ENCODE peak calls at places on chromosome 3, in six cellular contexts. L is left colon, B is LoVo, G is HFFc6, X is keratinocyte, C is T-helper 2 cell. A is an unnamed sample.

GRCh38 chr3:42659451-42660130 is 6.1 kb downstream of the ZBTB47 start:
- DNase-seq in L (no peak), B (no peak), G (no peak), X (no peak), C (no peak), A (no peak)

GRCh38 chr3:52237659-52238172 is 1.2 kb downstream of the TWF2 start:
- DNase-seq in L (peak; percentile 82), B (peak; percentile 59), G (peak; percentile 89), X (no peak), C (no peak), A (no peak)

GRCh38 chr3:17473761-17474160 is 268.7 kb downstream of the TBC1D5 start:
- DNase-seq in L (no peak), B (no peak), G (no peak), X (no peak), C (no peak), A (no peak)

GRCh38 chr3:14351617-14352001 is 50.8 kb upstream of the SLC6A6 start:
- DNase-seq in L (no peak), B (no peak), G (no peak), X (no peak), C (no peak), A (no peak)

GRCh38 chr3:16404349-16404895 is 109.1 kb downstream of the RFTN1 start:
- DNase-seq in L (no peak), B (no peak), G (no peak), X (no peak), C (peak; percentile 22), A (no peak)

GRCh38 chr3:47542614-47543173 is 29.2 kb upstream of the ELP6 start:
- DNase-seq in L (peak; percentile 50), B (no peak), G (no peak), X (no peak), C (no peak), A (peak; percentile 13)

GRCh38 chr3:101809178-101810022 is 30.4 kb downstream of the NXPE3 start:
- DNase-seq in L (no peak), B (peak; percentile 62), G (peak; percentile 49), X (no peak), C (peak; percentile 57), A (peak; percentile 72)

GRCh38 chr3:58120075-58120812 is 90.5 kb downstream of the DNASE1L3 start:
- DNase-seq in L (no peak), B (no peak), G (no peak), X (no peak), C (no peak), A (no peak)

GRCh38 chr3:119301001-119301400 is 6.8 kb downstream of the ARHGAP31 start:
- DNase-seq in L (no peak), B (no peak), G (no peak), X (no peak), C (no peak), A (no peak)

GRCh38 chr3:23829242-23829934 is 23.6 kb downstream of the UBE2E1 start:
- DNase-seq in L (no peak), B (no peak), G (no peak), X (no peak), C (no peak), A (no peak)

GRCh38 chr3:169169340-169169963 is 494.1 kb downstream of the MECOM start:
- DNase-seq in L (no peak), B (no peak), G (no peak), X (no peak), C (no peak), A (no peak)

GRCh38 chr3:151460240-151460639 is 621 bp downstream of the IGSF10 start:
- DNase-seq in L (no peak), B (no peak), G (no peak), X (no peak), C (no peak), A (peak; percentile 28)